ENCODE peak calls at places on chromosomes 13 and 19, in nine cellular contexts. T, Y, W, L, N, J, D, B and H are unnamed samples.

GRCh38 chr13:109941951-109942350 is 155.6 kb upstream of the IRS2 start:
- DNase-seq in N (no peak), T (no peak), D (no peak), W (peak), J (no peak), B (no peak), Y (peak), L (no peak), H (no peak)

GRCh38 chr13:84192125-84192524 is 309.9 kb upstream of the SLITRK1 start:
- DNase-seq in W (peak), J (peak), N (no peak), D (no peak), T (peak), L (no peak), B (no peak), Y (peak), H (no peak)

GRCh38 chr13:39133781-39134180 is 95.5 kb downstream of the NHLRC3 start:
- DNase-seq in J (no peak), T (peak), N (no peak), W (no peak), L (no peak), B (no peak), D (no peak), Y (no peak), H (no peak)

GRCh38 chr19:39341720-39342604 is at the start of gene SAMD4B:
- DNase-seq in B (peak), W (peak), Y (peak), T (peak), J (peak), L (peak), N (peak), D (peak), H (peak)

GRCh38 chr13:38662362-38662761 is 24.5 kb upstream of the FREM2 start:
- DNase-seq in Y (peak), B (no peak), W (peak), T (no peak), J (peak), N (no peak), D (no peak), L (peak), H (no peak)

GRCh38 chr19:8609210-8610040 is 1.1 kb downstream of the ADAMTS10 start:
- DNase-seq in T (no peak), N (peak), D (no peak), B (peak), Y (peak), J (peak), W (peak), L (peak), H (peak)

GRCh38 chr19:41997121-41997850 is 3.3 kb upstream of the ATP1A3 start:
- DNase-seq in T (no peak), J (peak), B (peak), N (peak), Y (peak), L (peak), W (peak), D (peak), H (peak)

GRCh38 chr13:112894423-112894672 is 74.7 kb upstream of the MCF2L start:
- DNase-seq in J (no peak), B (no peak), L (no peak), Y (no peak), W (no peak), N (no peak), D (no peak), T (no peak), H (no peak)

GRCh38 chr19:48539503-48540096 is 12.4 kb upstream of the SULT2B1 start:
- DNase-seq in L (peak), B (no peak), W (peak), Y (peak), J (peak), N (peak), D (no peak), T (peak), H (no peak)

GRCh38 chr13:32472194-32472621 is 44.3 kb upstream of the N4BP2L1 start:
- DNase-seq in J (no peak), T (no peak), D (no peak), L (no peak), W (no peak), N (no peak), B (no peak), Y (no peak), H (no peak)

GRCh38 chr19:48479686-48480085 is 10.5 kb downstream of the CYTH2 start:
- DNase-seq in D (no peak), N (no peak), J (no peak), B (no peak), W (no peak), Y (no peak), L (no peak), T (no peak), H (no peak)

GRCh38 chr13:80889829-80890228 is 548.9 kb upstream of the SPRY2 start:
- DNase-seq in N (no peak), L (no peak), B (no peak), T (no peak), J (no peak), Y (no peak), W (no peak), D (no peak), H (no peak)

GRCh38 chr13:49956131-49956530 is 20.0 kb upstream of the SPRYD7 start:
- DNase-seq in N (no peak), B (no peak), W (no peak), L (no peak), Y (no peak), J (no peak), D (no peak), T (no peak), H (no peak)

GRCh38 chr19:35038623-35039512 is 2.7 kb upstream of the HPN start:
- DNase-seq in T (no peak), D (no peak), J (no peak), L (no peak), B (no peak), W (peak), N (no peak), Y (peak), H (peak)

GRCh38 chr13:44566601-44567000 is 9.5 kb downstream of the TSC22D1 start:
- DNase-seq in J (no peak), D (no peak), W (no peak), T (no peak), Y (no peak), L (no peak), N (no peak), B (no peak), H (no peak)

GRCh38 chr19:15456871-15457700 is 7.3 kb downstream of the RASAL3 start:
- DNase-seq in B (no peak), N (no peak), L (peak), Y (no peak), W (no peak), T (no peak), D (peak), J (no peak), H (peak)

GRCh38 chr13:50580684-50581305 is 262.7 kb downstream of the DLEU7 start:
- DNase-seq in L (peak), D (no peak), T (no peak), J (peak), Y (peak), B (no peak), W (peak), N (no peak), H (no peak)

GRCh38 chr19:36222503-36222902 is 7.6 kb downstream of the ZNF146 start:
- DNase-seq in T (no peak), W (no peak), L (no peak), J (no peak), Y (no peak), D (no peak), N (no peak), B (no peak), H (no peak)

GRCh38 chr19:22530042-22530441 is 104.1 kb upstream of the ZNF492 start:
- DNase-seq in Y (no peak), J (no peak), T (no peak), W (no peak), B (no peak), D (no peak), L (no peak), N (no peak), H (no peak)

GRCh38 chr13:79966502-79966901 is 374.4 kb downstream of the SPRY2 start:
- DNase-seq in J (no peak), B (no peak), T (no peak), W (no peak), D (no peak), Y (peak), N (no peak), L (no peak), H (no peak)

GRCh38 chr13:21020176-21020575 is 41.2 kb downstream of the LATS2 start:
- DNase-seq in T (no peak), N (no peak), W (no peak), L (no peak), B (no peak), J (no peak), Y (no peak), D (no peak), H (no peak)

GRCh38 chr19:58196911-58197616 is 14.2 kb downstream of the ZNF274 start:
- DNase-seq in W (peak), J (no peak), B (no peak), N (no peak), D (peak), Y (no peak), T (no peak), L (peak), H (no peak)

DNA sequence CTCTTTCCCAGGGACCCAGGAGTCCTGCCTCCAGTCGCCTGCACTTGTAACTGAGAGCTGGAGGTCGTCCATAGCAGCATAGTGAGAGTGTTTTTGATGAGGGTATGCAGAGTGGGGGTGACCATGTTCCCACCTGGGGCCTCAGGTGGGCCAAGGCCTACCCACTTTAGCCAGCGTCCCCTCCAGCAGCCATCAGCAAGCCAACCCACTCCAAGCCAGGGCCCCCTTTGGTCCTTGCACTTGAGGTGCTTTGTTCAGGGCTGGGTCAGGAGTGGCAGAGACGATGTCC is 11.9 kb upstream of the SMG9 start:
- DNase-seq in Y (no peak), N (no peak), T (no peak), B (no peak), J (no peak), L (no peak), D (no peak), W (no peak), H (no peak)
- TF ChIP-seq CTCF in Y (no peak), N (no peak), T (no peak), B (no peak), J (no peak), L (no peak), D (peak), W (no peak), H (no peak)

GRCh38 chr13:25741796-25742195 is 310.0 kb downstream of the SHISA2 start:
- DNase-seq in T (no peak), Y (no peak), L (no peak), B (no peak), D (no peak), N (no peak), W (no peak), J (no peak), H (no peak)

GRCh38 chr13:25744176-25744575 is 307.6 kb downstream of the SHISA2 start:
- DNase-seq in L (no peak), Y (no peak), B (no peak), T (no peak), J (no peak), N (no peak), W (no peak), D (no peak), H (no peak)

GRCh38 chr13:25742220-25742619 is 309.6 kb downstream of the SHISA2 start:
- DNase-seq in Y (no peak), D (no peak), L (no peak), T (no peak), B (no peak), W (no peak), J (no peak), N (no peak), H (no peak)

GRCh38 chr13:25738797-25739196 is 313.0 kb downstream of the SHISA2 start:
- DNase-seq in B (no peak), L (no peak), D (no peak), N (no peak), W (no peak), Y (no peak), J (peak), T (no peak), H (no peak)

DNA sequence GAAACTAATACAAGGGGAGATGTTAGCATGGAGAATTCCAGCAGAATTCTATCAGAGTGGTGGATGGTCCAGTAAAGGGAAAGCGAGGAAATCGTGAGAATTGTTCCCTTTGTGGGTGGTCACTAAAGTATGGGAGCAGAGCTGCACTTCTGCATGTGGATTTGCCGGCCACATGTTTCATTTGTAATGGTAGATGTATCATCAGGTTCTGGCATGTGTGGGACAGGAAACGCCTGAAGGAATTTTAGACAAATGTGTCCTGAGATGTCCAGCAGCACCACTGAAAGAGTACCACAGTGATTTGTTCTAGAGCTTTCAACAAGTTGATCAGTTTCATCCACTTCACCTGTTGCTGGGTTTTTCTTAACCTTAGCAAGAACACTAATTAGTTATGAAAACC is 308.4 kb downstream of the SHISA2 start:
- DNase-seq in Y (no peak), B (no peak), T (no peak), D (no peak), J (no peak), W (no peak), N (no peak), L (no peak), H (no peak)
- TF ChIP-seq CTCF in Y (no peak), B (no peak), T (no peak), D (no peak), J (no peak), W (no peak), N (no peak), L (no peak), H (no peak)

DNA sequence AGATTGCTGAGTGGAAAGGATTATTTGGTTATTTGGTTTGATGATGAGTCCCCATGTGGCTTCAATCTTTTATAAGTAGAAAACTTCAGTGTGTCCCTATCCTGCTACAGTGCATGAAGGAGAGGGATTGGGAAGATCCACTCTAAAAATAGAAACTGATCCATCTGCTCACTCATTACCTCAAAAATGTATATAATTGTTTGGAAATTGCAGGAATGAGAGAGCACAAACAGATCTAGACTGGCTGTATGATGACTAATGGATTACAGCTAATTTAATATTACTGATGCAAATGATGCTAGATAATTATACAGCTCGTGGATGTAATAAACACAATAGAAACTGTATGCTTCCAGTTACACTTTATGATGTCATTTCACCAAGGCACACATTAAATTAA is 625.3 kb upstream of the PRR20A start:
- DNase-seq in Y (no peak), N (no peak), L (no peak), W (no peak), J (no peak), T (no peak), B (no peak), D (no peak), H (no peak)
- TF ChIP-seq CTCF in Y (no peak), N (no peak), L (no peak), W (no peak), J (no peak), T (no peak), B (no peak), D (no peak), H (no peak)

GRCh38 chr19:51163257-51163656 is 21.2 kb downstream of the SIGLEC7 start:
- DNase-seq in L (no peak), T (no peak), Y (no peak), N (no peak), W (no peak), J (no peak), B (no peak), D (no peak), H (no peak)
- TF ChIP-seq CTCF in L (no peak), T (no peak), Y (no peak), N (no peak), W (no peak), J (no peak), B (no peak), D (no peak), H (no peak)

DNA sequence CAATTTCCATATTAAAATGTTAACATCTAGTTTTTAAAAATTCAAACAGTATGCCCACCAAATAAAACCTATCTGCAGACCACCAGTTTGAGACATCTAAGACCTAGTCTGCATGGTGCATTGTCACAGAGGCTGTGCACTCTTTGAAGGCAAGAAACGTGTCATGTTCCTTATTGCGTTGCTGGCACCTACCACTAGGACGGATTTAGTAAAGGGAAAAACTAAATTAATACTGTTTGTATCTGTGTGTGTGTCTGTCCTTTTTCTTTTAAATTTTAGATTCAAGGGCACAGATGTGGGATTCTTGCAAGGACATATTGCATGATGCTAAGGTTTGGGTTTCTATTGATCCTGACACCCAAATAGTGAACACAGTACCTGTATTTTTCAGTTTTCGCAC is 481.4 kb downstream of the UQCRFS1 start:
- DNase-seq in W (no peak), L (no peak), J (no peak), T (no peak), N (no peak), D (no peak), Y (no peak), B (no peak), H (no peak)
- TF ChIP-seq CTCF in W (no peak), L (no peak), J (no peak), T (no peak), N (no peak), D (no peak), Y (peak), B (peak), H (no peak)

GRCh38 chr13:98905199-98905598 is 72.7 kb downstream of the DOCK9 start:
- DNase-seq in Y (no peak), N (no peak), L (no peak), W (no peak), J (no peak), T (no peak), B (no peak), D (no peak), H (no peak)
- TF ChIP-seq CTCF in Y (no peak), N (no peak), L (no peak), W (no peak), J (no peak), T (no peak), B (no peak), D (no peak), H (no peak)